ENCODE peak calls at places on chromosomes 3 and 15, in nine cellular contexts. H, W, Y, O, C, L, T, K and F are unnamed samples.

GRCh38 chr15:64354683-64355558 is 1.1 kb downstream of the CSNK1G1 start:
- DNase-seq in H (no peak), W (no peak), Y (no peak), O (no peak), C (no peak), L (no peak), T (peak), K (no peak), F (no peak)

GRCh38 chr3:9279959-9280358 is 30.5 kb upstream of the SRGAP3 start:
- DNase-seq in H (peak), W (peak), Y (peak), O (no peak), C (peak), L (peak), T (no peak), K (no peak), F (peak)

GRCh38 chr3:124063168-124063909 is 71.4 kb upstream of the ROPN1 start:
- DNase-seq in H (no peak), W (peak), Y (peak), O (no peak), C (peak), L (peak), T (no peak), K (no peak), F (peak)

GRCh38 chr3:65729973-65730372 is 308.7 kb downstream of the MAGI1 start:
- DNase-seq in H (peak), W (no peak), Y (peak), O (no peak), C (no peak), L (no peak), T (no peak), K (no peak), F (no peak)

GRCh38 chr3:8893001-8893400 is 70.3 kb downstream of the RAD18 start:
- DNase-seq in H (no peak), W (no peak), Y (no peak), O (no peak), C (no peak), L (no peak), T (no peak), K (no peak), F (no peak)

GRCh38 chr3:36911990-36912804 is 32.7 kb downstream of the TRANK1 start:
- DNase-seq in H (peak), W (peak), Y (peak), O (no peak), C (peak), L (no peak), T (no peak), K (peak), F (peak)

GRCh38 chr3:23739536-23739935 is 66.2 kb upstream of the UBE2E1 start:
- DNase-seq in H (peak), W (peak), Y (peak), O (no peak), C (peak), L (no peak), T (no peak), K (no peak), F (peak)

GRCh38 chr15:64760056-64760455 is 15.3 kb downstream of the RBPMS2 start:
- DNase-seq in H (no peak), W (no peak), Y (no peak), O (no peak), C (no peak), L (no peak), T (no peak), K (no peak), F (no peak)

GRCh38 chr3:25594007-25594502 is 70.7 kb downstream of the TOP2B start:
- DNase-seq in H (peak), W (peak), Y (peak), O (no peak), C (peak), L (no peak), T (peak), K (peak), F (peak)

GRCh38 chr3:11145888-11146287 is 8.4 kb upstream of the HRH1 start:
- DNase-seq in H (peak), W (peak), Y (peak), O (no peak), C (peak), L (no peak), T (no peak), K (no peak), F (peak)

GRCh38 chr3:52891164-52891563 is 6.2 kb downstream of the STIMATE start:
- DNase-seq in H (no peak), W (no peak), Y (no peak), O (no peak), C (no peak), L (no peak), T (no peak), K (no peak), F (no peak)

GRCh38 chr3:189512824-189513223 is 118.4 kb upstream of the TP63 start:
- DNase-seq in H (no peak), W (no peak), Y (no peak), O (no peak), C (no peak), L (no peak), T (no peak), K (no peak), F (no peak)

GRCh38 chr3:189508784-189509489 is 122.3 kb upstream of the TP63 start:
- DNase-seq in H (no peak), W (no peak), Y (no peak), O (no peak), C (peak), L (no peak), T (no peak), K (no peak), F (no peak)

GRCh38 chr3:189515916-189516531 is 115.2 kb upstream of the TP63 start:
- DNase-seq in H (no peak), W (no peak), Y (peak), O (no peak), C (peak), L (no peak), T (no peak), K (no peak), F (no peak)

GRCh38 chr3:189513281-189514151 is 117.7 kb upstream of the TP63 start:
- DNase-seq in H (no peak), W (no peak), Y (no peak), O (no peak), C (no peak), L (no peak), T (no peak), K (no peak), F (no peak)

DNA sequence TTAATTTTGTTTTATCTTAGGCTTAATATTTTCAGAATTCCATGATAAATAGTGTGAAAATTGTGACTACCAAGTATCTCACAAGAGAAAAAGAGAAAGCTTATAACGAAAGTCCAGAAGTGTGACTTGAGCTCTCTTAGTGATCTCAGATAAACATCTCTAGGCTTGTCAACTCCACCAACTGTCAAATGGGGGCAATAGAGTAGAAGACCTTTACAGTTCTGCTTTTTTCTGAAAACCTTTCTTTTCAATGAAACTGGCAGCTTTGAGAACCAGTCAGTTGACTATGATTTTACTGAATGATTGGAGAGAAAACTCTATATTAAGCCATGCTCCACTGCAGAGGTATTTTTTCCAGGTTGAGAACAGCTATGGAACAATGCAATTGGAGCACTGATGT is 119.2 kb upstream of the TP63 start:
- DNase-seq in H (no peak), W (no peak), Y (no peak), O (no peak), C (no peak), L (no peak), T (no peak), K (no peak), F (peak)
- TF ChIP-seq CTCF in H (no peak), W (no peak), Y (no peak), O (no peak), C (no peak), L (no peak), T (peak), K (no peak), F (no peak)

DNA sequence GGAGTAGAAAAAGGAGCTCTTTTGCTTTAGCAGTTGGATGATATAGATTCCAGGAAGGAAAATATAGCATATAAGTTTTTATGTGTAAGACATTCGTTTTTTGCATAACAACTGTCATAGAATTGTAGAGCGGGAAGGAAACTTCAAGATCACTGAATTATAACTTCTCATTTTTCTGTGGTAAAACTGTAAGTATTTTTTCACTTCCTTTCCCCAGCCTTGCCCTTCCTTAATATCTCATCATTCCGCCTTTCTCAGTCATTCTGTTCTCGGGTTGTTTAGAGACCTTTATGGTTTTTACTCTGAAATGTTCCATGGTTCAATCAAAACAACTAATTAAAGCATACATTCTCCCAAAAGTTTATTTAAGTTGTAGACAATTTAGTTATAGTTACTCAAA is 1.1 kb downstream of the EAF2 start:
- DNase-seq in H (no peak), W (no peak), Y (no peak), O (no peak), C (no peak), L (no peak), T (no peak), K (no peak), F (no peak)
- H3K4me3 ChIP-seq in H (no peak), W (no peak), Y (no peak), O (no peak), C (no peak), L (peak), T (peak), K (no peak), F (no peak)

GRCh38 chr3:140911822-140912221 is 29.8 kb upstream of the SLC25A36 start:
- DNase-seq in H (no peak), W (no peak), Y (no peak), O (no peak), C (no peak), L (no peak), T (peak), K (no peak), F (no peak)

GRCh38 chr3:140906785-140907184 is 34.9 kb upstream of the SLC25A36 start:
- DNase-seq in H (no peak), W (no peak), Y (no peak), O (no peak), C (no peak), L (no peak), T (no peak), K (no peak), F (no peak)

GRCh38 chr3:140913728-140914127 is 27.9 kb upstream of the SLC25A36 start:
- DNase-seq in H (no peak), W (no peak), Y (no peak), O (no peak), C (no peak), L (no peak), T (peak), K (no peak), F (no peak)

GRCh38 chr3:140914384-140914945 is 27.2 kb upstream of the SLC25A36 start:
- DNase-seq in H (peak), W (no peak), Y (peak), O (no peak), C (peak), L (no peak), T (no peak), K (no peak), F (no peak)

GRCh38 chr3:140910860-140911259 is 30.8 kb upstream of the SLC25A36 start:
- DNase-seq in H (peak), W (no peak), Y (no peak), O (no peak), C (peak), L (peak), T (peak), K (no peak), F (no peak)
- TF ChIP-seq CTCF in H (peak), W (no peak), Y (peak), O (no peak), C (peak), L (no peak), T (peak), K (no peak), F (peak)

GRCh38 chr15:40845036-40845435 is 1.2 kb downstream of the SPINT1 start:
- DNase-seq in H (no peak), W (no peak), Y (no peak), O (no peak), C (no peak), L (no peak), T (no peak), K (no peak), F (no peak)
- H3K4me3 ChIP-seq in H (no peak), W (peak), Y (peak), O (peak), C (no peak), L (peak), T (peak), K (no peak), F (peak)

GRCh38 chr3:16873872-16874271 is 10.9 kb upstream of the PLCL2 start:
- DNase-seq in H (no peak), W (no peak), Y (no peak), O (no peak), C (no peak), L (no peak), T (no peak), K (no peak), F (no peak)

GRCh38 chr3:16869606-16870005 is 15.1 kb upstream of the PLCL2 start:
- DNase-seq in H (peak), W (no peak), Y (no peak), O (no peak), C (peak), L (no peak), T (no peak), K (no peak), F (no peak)

GRCh38 chr3:16875876-16876575 is 8.7 kb upstream of the PLCL2 start:
- DNase-seq in H (no peak), W (no peak), Y (no peak), O (no peak), C (no peak), L (no peak), T (no peak), K (no peak), F (no peak)

GRCh38 chr3:16868513-16868912 is 16.2 kb upstream of the PLCL2 start:
- DNase-seq in H (no peak), W (no peak), Y (no peak), O (no peak), C (no peak), L (no peak), T (no peak), K (no peak), F (no peak)

GRCh38 chr3:16871915-16872842 is 12.6 kb upstream of the PLCL2 start:
- DNase-seq in H (peak), W (no peak), Y (peak), O (no peak), C (peak), L (no peak), T (no peak), K (no peak), F (no peak)
- TF ChIP-seq CTCF in H (peak), W (no peak), Y (no peak), O (no peak), C (no peak), L (no peak), T (no peak), K (no peak), F (no peak)

GRCh38 chr3:139037478-139037877 is 7.2 kb downstream of the PRR23C start:
- DNase-seq in H (no peak), W (no peak), Y (no peak), O (no peak), C (no peak), L (no peak), T (no peak), K (no peak), F (no peak)
- H3K4me3 ChIP-seq in H (no peak), W (no peak), Y (no peak), O (no peak), C (no peak), L (no peak), T (no peak), K (no peak), F (no peak)

GRCh38 chr3:119490153-119490552 is 8.2 kb upstream of the TIMMDC1 start:
- DNase-seq in H (no peak), W (no peak), Y (no peak), O (no peak), C (no peak), L (no peak), T (no peak), K (no peak), F (no peak)
- TF ChIP-seq CTCF in H (no peak), W (no peak), Y (no peak), O (no peak), C (no peak), L (no peak), T (no peak), K (no peak), F (no peak)

GRCh38 chr15:96353378-96353930 is 23.0 kb downstream of the NR2F2 start:
- DNase-seq in H (no peak), W (no peak), Y (no peak), O (no peak), C (no peak), L (no peak), T (no peak), K (no peak), F (no peak)
- H3K4me3 ChIP-seq in H (peak), W (peak), Y (peak), O (peak), C (peak), L (no peak), T (peak), K (no peak), F (peak)

DNA sequence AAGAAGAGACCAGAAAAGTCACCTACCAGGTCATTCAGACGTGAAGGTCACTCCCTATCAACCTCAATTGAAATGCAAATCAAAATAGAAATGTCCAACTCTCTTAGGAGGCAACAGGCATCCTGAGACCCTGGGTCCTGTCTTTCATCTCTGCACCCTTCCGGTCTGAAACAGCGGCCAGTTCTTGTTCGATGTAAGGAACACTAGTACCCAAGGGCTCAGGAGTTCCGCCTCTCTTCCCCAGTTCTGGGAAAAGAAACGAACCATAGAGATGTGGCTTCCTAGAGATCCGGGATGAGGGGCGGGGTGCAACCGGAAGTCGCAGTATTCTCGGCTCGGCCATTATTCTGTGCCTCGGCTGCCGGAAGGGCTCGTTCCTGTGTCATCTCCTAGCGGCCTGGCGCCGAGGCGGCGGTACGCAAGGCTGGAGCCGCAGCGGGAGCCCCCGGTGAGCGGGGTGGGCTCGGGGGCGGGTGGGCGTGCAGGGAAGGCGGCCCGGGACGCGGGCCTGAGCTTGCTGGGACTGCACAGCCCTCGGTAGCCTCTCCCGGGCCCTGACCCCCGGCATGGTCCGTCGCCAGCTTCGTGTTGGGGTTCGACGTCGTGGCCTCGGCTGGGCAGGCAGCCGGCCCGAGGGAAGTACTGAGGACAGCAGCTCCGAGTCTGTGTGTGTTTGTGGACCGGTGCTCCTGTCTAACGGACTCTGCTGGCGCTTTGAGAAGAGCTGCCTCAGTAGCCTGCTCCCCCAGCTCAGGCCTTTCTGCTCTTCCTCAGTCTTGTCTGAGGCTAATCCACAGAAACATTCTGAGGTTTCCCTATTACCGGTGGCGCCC is at the start of gene ZNF197:
- DNase-seq in H (peak), W (peak), Y (peak), O (peak), C (peak), L (peak), T (peak), K (peak), F (peak)
- TF ChIP-seq CTCF in H (no peak), W (no peak), Y (peak), O (no peak), C (no peak), L (peak), T (no peak), K (peak), F (no peak)

DNA sequence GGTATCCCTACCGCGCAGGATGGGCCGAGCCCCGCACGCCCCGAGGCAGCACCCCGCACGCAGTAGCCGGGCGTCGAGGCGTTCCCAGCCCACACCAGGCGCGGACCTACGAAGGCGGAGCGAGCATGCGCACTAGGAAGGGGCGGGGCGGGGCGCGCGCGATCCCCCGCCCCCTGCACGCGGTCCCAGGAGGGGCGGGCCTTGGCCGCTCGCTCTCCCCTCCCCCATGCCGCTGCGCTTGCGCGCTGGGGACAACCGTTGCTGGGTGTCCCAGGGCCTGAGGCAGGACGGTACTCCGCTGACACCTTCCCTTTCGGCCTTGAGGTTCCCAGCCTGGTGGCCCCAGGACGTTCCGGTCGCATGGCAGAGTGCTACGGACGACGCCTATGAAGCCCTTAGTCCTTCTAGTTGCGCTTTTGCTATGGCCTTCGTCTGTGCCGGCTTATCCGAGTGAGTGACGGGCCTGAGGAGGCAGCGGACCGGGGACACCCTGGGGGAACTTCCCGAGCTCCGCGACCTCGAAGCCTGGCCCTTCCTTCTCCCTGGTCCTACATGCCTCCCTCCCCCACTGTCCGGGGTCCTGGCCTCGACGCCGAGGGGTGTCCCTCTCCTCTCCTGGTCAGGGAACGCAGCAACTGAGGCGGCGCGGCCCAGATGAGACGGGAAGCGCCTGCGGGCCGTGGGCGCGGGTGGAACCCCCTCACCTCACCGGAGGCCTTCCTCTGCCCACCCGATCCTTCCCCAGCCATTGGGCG is at the start of gene SPESP1:
- DNase-seq in H (peak), W (no peak), Y (peak), O (peak), C (peak), L (peak), T (no peak), K (peak), F (no peak)
- H3K4me3 ChIP-seq in H (peak), W (peak), Y (peak), O (peak), C (peak), L (peak), T (no peak), K (peak), F (peak)